ENCODE peak calls at places on chromosomes 3 and 15, in nine cellular contexts. One of them, this sample, is unnamed.

GRCh38 chr15:65275728-65276126 is 11.0 kb downstream of the PARP16 start:
- DNase-seq in AG09309: no peak
- DNase-seq in small intestine: peak
- DNase-seq in cardiac fibroblast: no peak
- DNase-seq in GM12865: no peak
- DNase-seq in adrenal gland: peak
- DNase-seq in psoas muscle: no peak
- DNase-seq in colonic mucosa: no peak
- DNase-seq in right lobe of liver: no peak
- DNase-seq in this sample: no peak

GRCh38 chr15:48458876-48459275 is 127.6 kb downstream of the DUT start:
- DNase-seq in colonic mucosa: no peak
- DNase-seq in GM12865: no peak
- DNase-seq in right lobe of liver: no peak
- DNase-seq in AG09309: no peak
- DNase-seq in cardiac fibroblast: no peak
- DNase-seq in small intestine: no peak
- DNase-seq in psoas muscle: no peak
- DNase-seq in adrenal gland: no peak
- DNase-seq in this sample: no peak

GRCh38 chr15:29969587-29970401 is 113.0 kb upstream of the GOLGA8J start:
- DNase-seq in psoas muscle: no peak
- DNase-seq in right lobe of liver: no peak
- DNase-seq in GM12865: no peak
- DNase-seq in small intestine: no peak
- DNase-seq in adrenal gland: no peak
- DNase-seq in cardiac fibroblast: no peak
- DNase-seq in AG09309: no peak
- DNase-seq in colonic mucosa: no peak
- DNase-seq in this sample: no peak

GRCh38 chr3:138078096-138078495 is 37.3 kb downstream of the DZIP1L start:
- DNase-seq in AG09309: no peak
- DNase-seq in psoas muscle: no peak
- DNase-seq in cardiac fibroblast: no peak
- DNase-seq in GM12865: no peak
- DNase-seq in adrenal gland: no peak
- DNase-seq in right lobe of liver: no peak
- DNase-seq in small intestine: no peak
- DNase-seq in colonic mucosa: no peak
- DNase-seq in this sample: peak

GRCh38 chr15:55151621-55152020 is 45.1 kb downstream of the RSL24D1 start:
- DNase-seq in cardiac fibroblast: no peak
- DNase-seq in psoas muscle: no peak
- DNase-seq in right lobe of liver: no peak
- DNase-seq in AG09309: no peak
- DNase-seq in colonic mucosa: no peak
- DNase-seq in adrenal gland: no peak
- DNase-seq in small intestine: no peak
- DNase-seq in GM12865: no peak
- DNase-seq in this sample: no peak

GRCh38 chr3:20537234-20537633 is 351.2 kb upstream of the SGO1 start:
- DNase-seq in adrenal gland: no peak
- DNase-seq in colonic mucosa: no peak
- DNase-seq in small intestine: no peak
- DNase-seq in right lobe of liver: no peak
- DNase-seq in psoas muscle: no peak
- DNase-seq in AG09309: no peak
- DNase-seq in cardiac fibroblast: no peak
- DNase-seq in GM12865: no peak
- DNase-seq in this sample: no peak

GRCh38 chr3:72247645-72248388 is 462.9 kb upstream of the PROK2 start:
- DNase-seq in AG09309: no peak
- DNase-seq in psoas muscle: no peak
- DNase-seq in right lobe of liver: no peak
- DNase-seq in cardiac fibroblast: peak
- DNase-seq in colonic mucosa: no peak
- DNase-seq in adrenal gland: peak
- DNase-seq in GM12865: no peak
- DNase-seq in small intestine: no peak
- DNase-seq in this sample: no peak

GRCh38 chr15:58608129-58608590 is 141.3 kb downstream of the ADAM10 start:
- DNase-seq in right lobe of liver: no peak
- DNase-seq in adrenal gland: no peak
- DNase-seq in psoas muscle: no peak
- DNase-seq in AG09309: peak
- DNase-seq in small intestine: no peak
- DNase-seq in cardiac fibroblast: peak
- DNase-seq in GM12865: no peak
- DNase-seq in colonic mucosa: no peak
- DNase-seq in this sample: no peak

GRCh38 chr3:140343709-140344417 is 334.0 kb upstream of the TRIM42 start:
- DNase-seq in GM12865: no peak
- DNase-seq in colonic mucosa: no peak
- DNase-seq in adrenal gland: no peak
- DNase-seq in AG09309: no peak
- DNase-seq in small intestine: no peak
- DNase-seq in right lobe of liver: no peak
- DNase-seq in cardiac fibroblast: no peak
- DNase-seq in psoas muscle: no peak
- DNase-seq in this sample: no peak

GRCh38 chr3:82143661-82144405 is 382.4 kb upstream of the GBE1 start:
- DNase-seq in GM12865: peak
- DNase-seq in cardiac fibroblast: no peak
- DNase-seq in AG09309: no peak
- DNase-seq in small intestine: no peak
- DNase-seq in psoas muscle: no peak
- DNase-seq in right lobe of liver: no peak
- DNase-seq in colonic mucosa: no peak
- DNase-seq in adrenal gland: no peak
- DNase-seq in this sample: no peak

GRCh38 chr3:82145742-82146141 is 384.3 kb upstream of the GBE1 start:
- DNase-seq in AG09309: no peak
- DNase-seq in small intestine: no peak
- DNase-seq in GM12865: no peak
- DNase-seq in right lobe of liver: no peak
- DNase-seq in cardiac fibroblast: no peak
- DNase-seq in colonic mucosa: no peak
- DNase-seq in adrenal gland: no peak
- DNase-seq in psoas muscle: no peak
- DNase-seq in this sample: no peak

DNA sequence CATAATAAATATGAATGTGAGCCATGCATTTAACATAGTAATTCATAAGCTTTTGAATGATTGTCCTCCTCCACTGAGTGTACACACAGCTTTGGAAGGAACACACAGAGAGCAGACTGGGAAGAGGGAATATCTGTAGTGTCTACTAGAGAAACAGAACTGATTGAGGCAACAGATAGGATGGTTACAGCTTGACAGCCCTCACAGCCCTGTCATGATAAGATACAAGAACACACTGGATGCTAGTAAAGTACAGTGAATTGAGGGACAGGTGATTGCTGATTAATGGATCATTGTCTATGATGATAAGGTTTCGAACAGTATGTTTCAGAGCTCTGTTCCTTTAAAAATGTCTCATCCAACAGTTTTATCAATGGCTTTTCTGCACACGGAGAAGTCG is 383.4 kb upstream of the GBE1 start:
- DNase-seq in adrenal gland: no peak
- DNase-seq in colonic mucosa: no peak
- DNase-seq in GM12865: no peak
- DNase-seq in psoas muscle: no peak
- DNase-seq in cardiac fibroblast: no peak
- DNase-seq in AG09309: no peak
- DNase-seq in small intestine: no peak
- DNase-seq in right lobe of liver: no peak
- DNase-seq in this sample: no peak
- H3K4me3 ChIP-seq in adrenal gland: no peak
- H3K4me3 ChIP-seq in colonic mucosa: no peak
- H3K4me3 ChIP-seq in GM12865: no peak
- H3K4me3 ChIP-seq in psoas muscle: no peak
- H3K4me3 ChIP-seq in cardiac fibroblast: no peak
- H3K4me3 ChIP-seq in AG09309: no peak
- H3K4me3 ChIP-seq in small intestine: no peak
- H3K4me3 ChIP-seq in right lobe of liver: no peak
- H3K4me3 ChIP-seq in this sample: no peak

GRCh38 chr15:70475921-70476320 is 287.4 kb downstream of the UACA start:
- DNase-seq in cardiac fibroblast: no peak
- DNase-seq in small intestine: no peak
- DNase-seq in GM12865: no peak
- DNase-seq in psoas muscle: no peak
- DNase-seq in adrenal gland: no peak
- DNase-seq in colonic mucosa: no peak
- DNase-seq in AG09309: no peak
- DNase-seq in right lobe of liver: no peak
- DNase-seq in this sample: no peak

GRCh38 chr15:70473623-70474366 is 289.6 kb downstream of the UACA start:
- DNase-seq in cardiac fibroblast: peak
- DNase-seq in AG09309: no peak
- DNase-seq in right lobe of liver: no peak
- DNase-seq in psoas muscle: no peak
- DNase-seq in adrenal gland: no peak
- DNase-seq in colonic mucosa: no peak
- DNase-seq in GM12865: no peak
- DNase-seq in small intestine: no peak
- DNase-seq in this sample: no peak

GRCh38 chr15:70474367-70474681 is 289.0 kb downstream of the UACA start:
- DNase-seq in GM12865: no peak
- DNase-seq in cardiac fibroblast: no peak
- DNase-seq in colonic mucosa: peak
- DNase-seq in small intestine: no peak
- DNase-seq in right lobe of liver: no peak
- DNase-seq in adrenal gland: no peak
- DNase-seq in AG09309: no peak
- DNase-seq in psoas muscle: no peak
- DNase-seq in this sample: no peak

GRCh38 chr15:70475439-70475781 is 287.9 kb downstream of the UACA start:
- DNase-seq in GM12865: no peak
- DNase-seq in AG09309: no peak
- DNase-seq in small intestine: no peak
- DNase-seq in psoas muscle: no peak
- DNase-seq in cardiac fibroblast: no peak
- DNase-seq in right lobe of liver: no peak
- DNase-seq in adrenal gland: no peak
- DNase-seq in colonic mucosa: no peak
- DNase-seq in this sample: no peak

DNA sequence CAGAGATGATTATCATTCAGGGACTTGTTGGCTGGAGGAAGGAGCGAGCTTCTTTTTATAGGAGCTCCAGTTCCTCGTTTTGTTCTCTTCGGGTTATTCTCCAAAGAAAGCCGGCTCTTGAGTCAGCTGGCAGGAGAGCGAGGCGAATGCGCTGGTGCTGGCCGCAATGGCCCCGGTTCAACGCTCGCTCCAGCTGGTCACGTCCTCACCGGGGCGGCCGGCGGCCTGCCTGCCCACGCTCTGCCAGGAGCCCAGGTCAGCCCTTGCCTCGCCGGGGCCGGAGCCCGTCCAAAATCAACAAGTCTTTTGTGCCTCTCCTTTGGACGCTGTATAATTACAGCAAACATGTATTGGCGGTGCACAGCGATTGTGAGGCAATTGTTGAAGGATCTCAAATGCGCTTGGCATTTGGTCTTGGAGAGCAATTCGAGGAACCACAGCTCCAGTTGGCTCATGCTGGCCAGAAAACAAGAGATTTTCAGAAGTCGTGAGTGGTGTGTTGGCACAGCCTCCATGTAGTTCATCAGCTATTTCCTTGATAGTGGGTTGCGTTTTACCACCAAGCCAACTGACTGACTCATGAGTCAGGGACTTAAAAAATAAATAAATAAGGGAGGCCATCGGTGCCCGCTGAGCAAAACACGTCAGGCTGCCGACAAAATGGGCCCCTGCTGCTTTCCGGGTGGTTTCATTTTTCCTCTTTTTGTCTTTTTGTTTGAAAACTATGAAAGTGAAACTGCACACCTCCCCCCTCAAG is 288.5 kb downstream of the UACA start:
- DNase-seq in GM12865: no peak
- DNase-seq in AG09309: peak
- DNase-seq in psoas muscle: peak
- DNase-seq in small intestine: no peak
- DNase-seq in colonic mucosa: no peak
- DNase-seq in right lobe of liver: peak
- DNase-seq in adrenal gland: no peak
- DNase-seq in cardiac fibroblast: peak
- DNase-seq in this sample: peak
- H3K4me3 ChIP-seq in GM12865: no peak
- H3K4me3 ChIP-seq in AG09309: peak
- H3K4me3 ChIP-seq in psoas muscle: peak
- H3K4me3 ChIP-seq in small intestine: no peak
- H3K4me3 ChIP-seq in colonic mucosa: no peak
- H3K4me3 ChIP-seq in right lobe of liver: no peak
- H3K4me3 ChIP-seq in adrenal gland: no peak
- H3K4me3 ChIP-seq in cardiac fibroblast: no peak
- H3K4me3 ChIP-seq in this sample: no peak

GRCh38 chr15:39582286-39582976 is 1.6 kb downstream of the THBS1 start:
- DNase-seq in GM12865: no peak
- DNase-seq in adrenal gland: peak
- DNase-seq in AG09309: peak
- DNase-seq in right lobe of liver: no peak
- DNase-seq in psoas muscle: no peak
- DNase-seq in small intestine: no peak
- DNase-seq in cardiac fibroblast: peak
- DNase-seq in colonic mucosa: peak
- DNase-seq in this sample: no peak
- H3K4me3 ChIP-seq in GM12865: no peak
- H3K4me3 ChIP-seq in adrenal gland: no peak
- H3K4me3 ChIP-seq in AG09309: peak
- H3K4me3 ChIP-seq in right lobe of liver: peak
- H3K4me3 ChIP-seq in psoas muscle: peak
- H3K4me3 ChIP-seq in small intestine: peak
- H3K4me3 ChIP-seq in cardiac fibroblast: peak
- H3K4me3 ChIP-seq in colonic mucosa: peak
- H3K4me3 ChIP-seq in this sample: peak

DNA sequence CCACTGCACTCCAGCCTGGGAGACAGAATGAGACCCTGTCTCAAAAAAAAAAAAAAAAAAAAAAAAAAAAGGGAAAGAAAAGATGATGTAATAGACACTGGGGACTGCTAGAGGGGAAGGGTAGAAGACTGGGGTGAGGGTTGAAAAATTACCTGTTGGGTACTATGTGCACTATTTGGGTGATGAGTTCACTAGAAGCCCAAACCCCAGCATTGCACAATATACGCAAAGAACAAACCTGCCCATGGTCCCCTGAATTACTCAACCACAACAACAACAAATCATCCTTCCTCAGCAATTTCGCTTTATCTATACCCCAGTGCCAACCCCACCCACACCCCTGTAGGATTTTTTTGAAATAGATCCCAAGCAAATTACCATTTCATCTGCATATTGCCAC is 13.5 kb downstream of the NIPA1 start:
- DNase-seq in small intestine: no peak
- DNase-seq in cardiac fibroblast: no peak
- DNase-seq in AG09309: no peak
- DNase-seq in adrenal gland: no peak
- DNase-seq in psoas muscle: no peak
- DNase-seq in colonic mucosa: no peak
- DNase-seq in GM12865: no peak
- DNase-seq in right lobe of liver: no peak
- DNase-seq in this sample: no peak
- H3K4me3 ChIP-seq in small intestine: no peak
- H3K4me3 ChIP-seq in cardiac fibroblast: no peak
- H3K4me3 ChIP-seq in AG09309: no peak
- H3K4me3 ChIP-seq in adrenal gland: no peak
- H3K4me3 ChIP-seq in psoas muscle: no peak
- H3K4me3 ChIP-seq in colonic mucosa: no peak
- H3K4me3 ChIP-seq in GM12865: no peak
- H3K4me3 ChIP-seq in right lobe of liver: no peak
- H3K4me3 ChIP-seq in this sample: no peak